ENCODE peak calls at places on chromosomes 6 and 20, in four cellular contexts. X is activated CD4-positive, alpha-beta T cell treated with anti-CD3 and anti-CD28 coated beads for 48 hours; E is stimulated activated CD4-positive, alpha-beta T cell treated with anti-CD3 and anti-CD28 coated beads, Interleukin-1b, Interleukin-23, amount 100 ng/mL, for 24 hours; H is NCI-H345. D is an unnamed sample.

GRCh38 chr6:139327038-139327437 is 35.2 kb upstream of the TXLNB start:
- DNase-seq in X (no peak), E (no peak), H (no peak), D (no peak)

GRCh38 chr20:25081730-25082497 is at the start of gene VSX1:
- DNase-seq in X (peak; percentile 16), E (no peak), H (no peak), D (no peak)

GRCh38 chr20:22904411-22904810 is 130.7 kb upstream of the SSTR4 start:
- DNase-seq in X (no peak), E (no peak), H (no peak), D (no peak)

GRCh38 chr6:97077380-97077779 is 152.9 kb downstream of the KLHL32 start:
- DNase-seq in X (no peak), E (no peak), H (no peak), D (no peak)

GRCh38 chr20:13868331-13868730 is 83.5 kb downstream of the NDUFAF5 start:
- DNase-seq in X (no peak), E (no peak), H (no peak), D (no peak)

GRCh38 chr6:17334265-17334664 is 53.1 kb downstream of the RBM24 start:
- DNase-seq in X (no peak), E (no peak), H (no peak), D (no peak)

GRCh38 chr20:62631336-62632317 is 10.7 kb upstream of the SLCO4A1 start:
- DNase-seq in X (no peak), E (no peak), H (peak; percentile 91), D (no peak)

GRCh38 chr6:150298029-150298380 is 70.8 kb upstream of the IYD start:
- DNase-seq in X (no peak), E (no peak), H (no peak), D (no peak)

GRCh38 chr6:85470023-85470410 is 20.1 kb downstream of the NT5E start:
- DNase-seq in X (no peak), E (no peak), H (no peak), D (no peak)

GRCh38 chr6:148521158-148521557 is 178.5 kb downstream of the SASH1 start:
- DNase-seq in X (no peak), E (no peak), H (no peak), D (no peak)

GRCh38 chr20:34639755-34640222 is 37.1 kb downstream of the PIGU start:
- DNase-seq in X (no peak), E (no peak), H (peak; percentile 84), D (no peak)

GRCh38 chr6:41167173-41167963 is 4.5 kb upstream of the TREM2 start:
- DNase-seq in X (peak; percentile 27), E (no peak), H (no peak), D (no peak)

GRCh38 chr6:3046295-3046694 is 22.0 kb upstream of the RIPK1 start:
- DNase-seq in X (no peak), E (no peak), H (no peak), D (no peak)

GRCh38 chr6:9834233-9834632 is 580.6 kb downstream of the TFAP2A start:
- DNase-seq in X (no peak), E (no peak), H (no peak), D (no peak)

GRCh38 chr6:114080891-114081510 is 110.1 kb upstream of the HDAC2 start:
- DNase-seq in X (no peak), E (no peak), H (no peak), D (no peak)

GRCh38 chr6:47092249-47092648 is 50.1 kb upstream of the ADGRF1 start:
- DNase-seq in X (no peak), E (no peak), H (no peak), D (no peak)

D was measured in stimulated activated effector memory CD8-positive, alpha-beta T cell treated with anti-CD3 and anti-CD28 coated beads, Interleukin-12 subunit alpha, Interleukin-12 subunit beta, amount 100 ng/mL, for 72 hours.